ENCODE peak calls at places on chromosomes 2 and 18, in five cellular contexts. One of them, this sample, is unnamed.

GRCh38 chr2:30336978-30337841 is 105.9 kb downstream of the LBH start:
- DNase-seq in right cardiac atrium: no peak
- DNase-seq in hepatocyte: no peak
- DNase-seq in foreskin fibroblast: no peak
- DNase-seq in AML-193: no peak
- DNase-seq in this sample: no peak

GRCh38 chr2:75539955-75540716 is 20.6 kb downstream of the EVA1A start:
- DNase-seq in right cardiac atrium: no peak
- DNase-seq in hepatocyte: no peak
- DNase-seq in foreskin fibroblast: peak; percentile 72
- DNase-seq in AML-193: no peak
- DNase-seq in this sample: no peak

GRCh38 chr2:204115288-204115687 is 178.7 kb downstream of the ICOS start:
- DNase-seq in right cardiac atrium: no peak
- DNase-seq in hepatocyte: no peak
- DNase-seq in foreskin fibroblast: no peak
- DNase-seq in AML-193: no peak
- DNase-seq in this sample: no peak

GRCh38 chr2:127479866-127480743 is 46.2 kb downstream of the IWS1 start:
- DNase-seq in right cardiac atrium: no peak
- DNase-seq in hepatocyte: no peak
- DNase-seq in foreskin fibroblast: no peak
- DNase-seq in AML-193: no peak
- DNase-seq in this sample: no peak

GRCh38 chr2:84827978-84828575 is 52.8 kb downstream of the TRABD2A start:
- DNase-seq in right cardiac atrium: no peak
- DNase-seq in hepatocyte: no peak
- DNase-seq in foreskin fibroblast: no peak
- DNase-seq in AML-193: no peak
- DNase-seq in this sample: no peak

GRCh38 chr2:16315911-16316310 is 349.7 kb downstream of the CYRIA start:
- DNase-seq in right cardiac atrium: no peak
- DNase-seq in hepatocyte: no peak
- DNase-seq in foreskin fibroblast: no peak
- DNase-seq in AML-193: no peak
- DNase-seq in this sample: no peak

GRCh38 chr2:98917031-98917459 is 19.0 kb downstream of the CRACDL start:
- DNase-seq in right cardiac atrium: no peak
- DNase-seq in hepatocyte: peak; percentile 36
- DNase-seq in foreskin fibroblast: peak; percentile 91
- DNase-seq in AML-193: no peak
- DNase-seq in this sample: peak; percentile 38

GRCh38 chr2:178756843-178757242 is 50.4 kb downstream of the TTN start:
- DNase-seq in right cardiac atrium: no peak
- DNase-seq in hepatocyte: no peak
- DNase-seq in foreskin fibroblast: peak; percentile 64
- DNase-seq in AML-193: no peak
- DNase-seq in this sample: peak; percentile 5

GRCh38 chr18:76425299-76426101 is 69.5 kb downstream of the ZNF516 start:
- DNase-seq in right cardiac atrium: no peak
- DNase-seq in hepatocyte: no peak
- DNase-seq in foreskin fibroblast: peak; percentile 85
- DNase-seq in AML-193: no peak
- DNase-seq in this sample: no peak